ENCODE peak calls at places on chromosomes 7 and 10, in five cellular contexts. One of them, this sample, is unnamed.

GRCh38 chr7:55033241-55033846 is 14.5 kb downstream of the EGFR start:
- DNase-seq in suprapubic skin: no peak
- DNase-seq in SK-N-SH: no peak
- DNase-seq in transverse colon: no peak
- DNase-seq in upper lobe of left lung: no peak
- DNase-seq in this sample: no peak

GRCh38 chr7:3992841-3993240 is 689.3 kb upstream of the FOXK1 start:
- DNase-seq in upper lobe of left lung: no peak
- DNase-seq in suprapubic skin: no peak
- DNase-seq in transverse colon: no peak
- DNase-seq in SK-N-SH: no peak
- DNase-seq in this sample: no peak

GRCh38 chr7:29158748-29159147 is 12.4 kb upstream of the CPVL start:
- DNase-seq in transverse colon: no peak
- DNase-seq in suprapubic skin: no peak
- DNase-seq in SK-N-SH: peak; percentile 37
- DNase-seq in upper lobe of left lung: no peak
- DNase-seq in this sample: no peak

GRCh38 chr7:80881361-80881760 is 37.5 kb downstream of the SEMA3C start:
- DNase-seq in suprapubic skin: no peak
- DNase-seq in upper lobe of left lung: no peak
- DNase-seq in SK-N-SH: no peak
- DNase-seq in transverse colon: no peak
- DNase-seq in this sample: no peak

GRCh38 chr10:12681250-12681649 is 320.3 kb downstream of the CCDC3 start:
- DNase-seq in SK-N-SH: no peak
- DNase-seq in transverse colon: no peak
- DNase-seq in upper lobe of left lung: no peak
- DNase-seq in suprapubic skin: no peak
- DNase-seq in this sample: no peak

GRCh38 chr10:1434202-1434601 is 303.1 kb downstream of the ADARB2 start:
- DNase-seq in suprapubic skin: no peak
- DNase-seq in transverse colon: no peak
- DNase-seq in SK-N-SH: no peak
- DNase-seq in upper lobe of left lung: no peak
- DNase-seq in this sample: no peak

GRCh38 chr7:143314107-143314506 is 1.8 kb upstream of the CLCN1 start:
- DNase-seq in upper lobe of left lung: no peak
- DNase-seq in suprapubic skin: no peak
- DNase-seq in SK-N-SH: no peak
- DNase-seq in transverse colon: no peak
- DNase-seq in this sample: no peak

GRCh38 chr10:23344251-23344841 is at the start of gene C10orf67:
- DNase-seq in suprapubic skin: no peak
- DNase-seq in transverse colon: peak; percentile 31
- DNase-seq in upper lobe of left lung: peak; percentile 26
- DNase-seq in SK-N-SH: peak; percentile 79
- DNase-seq in this sample: no peak

DNA sequence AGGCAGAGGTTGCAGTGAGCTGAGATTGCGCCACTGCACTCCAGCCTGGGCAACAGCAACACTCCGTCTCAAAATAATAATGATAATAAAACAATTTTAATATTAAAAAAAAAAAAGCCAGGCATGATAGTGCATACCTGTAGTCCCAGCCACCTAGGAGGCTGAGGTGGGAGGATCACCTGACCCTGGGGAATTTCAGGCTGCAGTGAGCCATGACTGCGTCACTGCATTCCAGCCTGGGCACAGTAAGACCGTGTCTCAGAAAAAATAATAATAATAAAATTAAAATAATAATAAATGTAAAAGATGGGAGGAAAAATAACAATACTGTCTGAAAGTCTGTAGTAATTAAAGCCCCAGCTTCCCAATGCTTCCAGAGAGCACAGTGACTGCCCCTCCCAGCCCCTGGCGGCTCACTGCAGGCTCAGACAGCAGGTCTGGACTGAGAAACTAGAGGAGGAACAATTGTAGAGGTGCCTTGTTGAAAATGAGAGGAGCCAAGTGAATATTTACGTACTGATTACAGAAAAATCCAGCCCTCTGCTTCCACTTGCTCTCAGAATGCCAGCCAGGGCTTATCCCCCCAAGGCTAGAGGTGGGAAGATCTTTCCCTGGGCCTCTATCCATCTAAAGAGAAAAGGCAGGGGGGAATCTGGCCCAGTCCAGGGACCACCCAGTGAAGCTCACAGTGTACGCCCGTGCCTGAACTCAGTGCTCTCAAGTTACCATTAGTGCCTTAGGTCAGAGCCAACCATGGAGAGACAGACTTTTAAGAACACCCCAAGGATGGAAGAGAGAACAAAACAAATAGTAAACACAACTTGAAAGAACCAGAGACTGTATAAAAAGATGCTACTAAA is 112.8 kb downstream of the PARD3 start:
- DNase-seq in upper lobe of left lung: no peak
- DNase-seq in transverse colon: no peak
- DNase-seq in suprapubic skin: no peak
- DNase-seq in SK-N-SH: no peak
- DNase-seq in this sample: no peak
- H3K27ac ChIP-seq in upper lobe of left lung: peak overlapping the region; percentile 42
- H3K27ac ChIP-seq in transverse colon: no peak overlapping the region
- H3K27ac ChIP-seq in suprapubic skin: peak overlapping the region; percentile 47
- H3K27ac ChIP-seq in SK-N-SH: no peak overlapping the region
- H3K27ac ChIP-seq in this sample: peak overlapping the region; percentile 40

GRCh38 chr10:122234416-122234815 is 36.7 kb upstream of the BTBD16 start:
- DNase-seq in SK-N-SH: peak; percentile 72
- DNase-seq in suprapubic skin: no peak
- DNase-seq in upper lobe of left lung: no peak
- DNase-seq in transverse colon: no peak
- DNase-seq in this sample: no peak
- TF ChIP-seq POLR2AphosphoS5 in SK-N-SH: no peak
- TF ChIP-seq POLR2AphosphoS5 in suprapubic skin: no peak
- TF ChIP-seq POLR2AphosphoS5 in upper lobe of left lung: no peak
- TF ChIP-seq POLR2AphosphoS5 in transverse colon: no peak
- TF ChIP-seq POLR2AphosphoS5 in this sample: no peak

GRCh38 chr7:74025745-74026144 is 2.2 kb upstream of the ELN start:
- DNase-seq in suprapubic skin: no peak
- DNase-seq in upper lobe of left lung: no peak
- DNase-seq in SK-N-SH: no peak
- DNase-seq in transverse colon: no peak
- DNase-seq in this sample: no peak
- H3K27ac ChIP-seq in suprapubic skin: no peak overlapping the region
- H3K27ac ChIP-seq in upper lobe of left lung: no peak overlapping the region
- H3K27ac ChIP-seq in SK-N-SH: no peak overlapping the region
- H3K27ac ChIP-seq in transverse colon: no peak overlapping the region
- H3K27ac ChIP-seq in this sample: no peak overlapping the region

GRCh38 chr7:74502216-74502891 is 48.6 kb downstream of the GTF2IRD1 start:
- DNase-seq in SK-N-SH: no peak
- DNase-seq in suprapubic skin: no peak
- DNase-seq in upper lobe of left lung: no peak
- DNase-seq in transverse colon: peak; percentile 32
- DNase-seq in this sample: peak; percentile 83
- TF ChIP-seq POLR2AphosphoS5 in SK-N-SH: no peak
- TF ChIP-seq POLR2AphosphoS5 in suprapubic skin: no peak
- TF ChIP-seq POLR2AphosphoS5 in upper lobe of left lung: no peak
- TF ChIP-seq POLR2AphosphoS5 in transverse colon: no peak
- TF ChIP-seq POLR2AphosphoS5 in this sample: peak; percentile 62

GRCh38 chr7:2527505-2528464 is 8.2 kb downstream of the LFNG start:
- DNase-seq in transverse colon: peak; percentile 66
- DNase-seq in suprapubic skin: no peak
- DNase-seq in upper lobe of left lung: peak; percentile 63
- DNase-seq in SK-N-SH: no peak
- DNase-seq in this sample: peak; percentile 69

GRCh38 chr7:2524808-2525140 is 5.2 kb downstream of the LFNG start:
- DNase-seq in transverse colon: no peak
- DNase-seq in SK-N-SH: no peak
- DNase-seq in suprapubic skin: no peak
- DNase-seq in upper lobe of left lung: no peak
- DNase-seq in this sample: no peak

GRCh38 chr7:2525161-2525930 is 5.8 kb downstream of the LFNG start:
- DNase-seq in suprapubic skin: no peak
- DNase-seq in SK-N-SH: no peak
- DNase-seq in transverse colon: peak; percentile 41
- DNase-seq in upper lobe of left lung: peak; percentile 61
- DNase-seq in this sample: no peak

GRCh38 chr7:2526659-2527504 is 7.3 kb downstream of the LFNG start:
- DNase-seq in SK-N-SH: no peak
- DNase-seq in upper lobe of left lung: no peak
- DNase-seq in suprapubic skin: no peak
- DNase-seq in transverse colon: peak; percentile 56
- DNase-seq in this sample: no peak

GRCh38 chr7:2525931-2526630 is 6.5 kb downstream of the LFNG start:
- DNase-seq in SK-N-SH: no peak
- DNase-seq in suprapubic skin: no peak
- DNase-seq in transverse colon: no peak
- DNase-seq in upper lobe of left lung: no peak
- DNase-seq in this sample: no peak
- H3K27ac ChIP-seq in SK-N-SH: no peak overlapping the region
- H3K27ac ChIP-seq in suprapubic skin: peak overlapping the region; percentile 90
- H3K27ac ChIP-seq in transverse colon: peak overlapping the region; percentile 94
- H3K27ac ChIP-seq in upper lobe of left lung: no peak overlapping the region
- H3K27ac ChIP-seq in this sample: no peak overlapping the region

DNA sequence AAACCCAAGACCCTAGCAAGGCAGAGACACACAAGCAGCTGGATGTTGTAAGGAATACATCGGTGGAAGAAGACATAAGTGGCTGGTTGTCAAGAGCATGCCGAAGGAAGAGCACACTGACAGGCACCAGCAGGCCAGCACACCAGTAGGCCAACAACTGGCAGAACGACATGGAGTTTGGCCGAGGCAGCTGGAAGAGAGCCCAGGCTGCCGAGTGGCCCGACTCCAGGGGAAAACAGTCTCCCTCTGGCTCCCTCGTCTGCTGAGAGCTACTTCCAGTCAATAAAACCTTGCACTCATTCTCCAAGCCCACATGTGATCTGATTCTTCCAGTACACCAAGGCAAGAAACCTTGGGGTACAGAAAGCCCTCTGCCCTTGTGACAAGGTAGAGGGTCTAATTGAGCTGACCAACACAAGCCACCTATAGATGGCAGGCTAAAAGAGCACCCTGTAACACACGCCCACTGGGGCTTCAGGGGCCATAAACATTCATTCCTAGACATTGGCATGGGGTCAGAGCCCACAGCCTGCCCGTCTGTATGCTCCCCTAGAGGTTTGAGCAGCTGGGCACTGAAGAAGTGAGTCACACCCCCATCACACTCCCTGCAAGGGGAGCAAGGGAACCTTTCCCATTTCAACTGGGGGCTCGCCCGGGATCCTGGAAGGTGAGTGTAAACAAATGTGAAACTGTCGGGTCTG is 14.7 kb upstream of the TNS3 start:
- DNase-seq in suprapubic skin: no peak
- DNase-seq in transverse colon: no peak
- DNase-seq in upper lobe of left lung: no peak
- DNase-seq in SK-N-SH: no peak
- DNase-seq in this sample: no peak
- TF ChIP-seq POLR2AphosphoS5 in suprapubic skin: no peak
- TF ChIP-seq POLR2AphosphoS5 in transverse colon: no peak
- TF ChIP-seq POLR2AphosphoS5 in upper lobe of left lung: no peak
- TF ChIP-seq POLR2AphosphoS5 in SK-N-SH: no peak
- TF ChIP-seq POLR2AphosphoS5 in this sample: peak; percentile 14

GRCh38 chr7:95340491-95340890 is 16.2 kb upstream of the PON1 start:
- DNase-seq in SK-N-SH: no peak
- DNase-seq in transverse colon: no peak
- DNase-seq in suprapubic skin: no peak
- DNase-seq in upper lobe of left lung: no peak
- DNase-seq in this sample: no peak
- H3K27ac ChIP-seq in SK-N-SH: no peak overlapping the region
- H3K27ac ChIP-seq in transverse colon: no peak overlapping the region
- H3K27ac ChIP-seq in suprapubic skin: no peak overlapping the region
- H3K27ac ChIP-seq in upper lobe of left lung: no peak overlapping the region
- H3K27ac ChIP-seq in this sample: no peak overlapping the region

DNA sequence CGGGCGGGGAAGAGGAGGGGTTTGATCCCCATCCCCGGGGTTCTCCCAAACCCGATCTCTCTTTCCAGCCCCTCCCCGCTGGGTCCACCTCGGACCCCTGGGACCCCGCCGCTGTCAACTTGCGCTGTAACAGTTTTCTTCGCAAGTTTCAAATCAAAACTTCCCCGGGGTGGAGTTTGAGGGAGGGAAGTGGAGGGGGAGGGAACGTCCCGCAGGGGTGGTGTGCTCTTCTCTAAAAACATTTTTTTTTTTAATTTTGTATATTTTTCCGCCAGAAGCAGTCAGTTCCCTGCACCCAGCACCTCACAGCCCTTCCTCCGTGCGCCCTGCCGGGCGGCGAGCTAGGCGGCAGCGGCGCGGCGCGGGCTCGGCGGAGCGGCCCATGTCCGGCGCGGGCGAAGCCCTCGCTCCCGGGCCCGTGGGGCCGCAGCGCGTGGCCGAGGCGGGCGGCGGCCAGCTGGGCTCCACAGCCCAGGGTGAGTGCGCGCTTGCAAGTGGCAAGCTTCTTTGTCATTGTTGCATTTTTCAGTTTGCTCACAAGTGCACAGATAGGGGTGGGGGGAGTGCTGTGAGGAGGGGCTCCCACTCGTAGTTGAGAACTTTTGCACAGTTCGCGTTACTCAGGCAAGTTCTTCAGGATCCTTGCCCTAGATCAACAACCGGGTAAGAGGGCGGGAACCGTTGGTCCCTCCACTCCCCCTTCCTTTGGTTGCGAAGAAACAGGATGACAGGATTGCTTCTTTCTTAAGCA is 933 bp downstream of the MDFIC start:
- DNase-seq in suprapubic skin: no peak
- DNase-seq in SK-N-SH: peak; percentile 53
- DNase-seq in upper lobe of left lung: peak; percentile 67
- DNase-seq in transverse colon: peak; percentile 54
- DNase-seq in this sample: peak; percentile 29
- TF ChIP-seq POLR2AphosphoS5 in suprapubic skin: no peak
- TF ChIP-seq POLR2AphosphoS5 in SK-N-SH: no peak
- TF ChIP-seq POLR2AphosphoS5 in upper lobe of left lung: no peak
- TF ChIP-seq POLR2AphosphoS5 in transverse colon: peak; percentile 29
- TF ChIP-seq POLR2AphosphoS5 in this sample: no peak

DNA sequence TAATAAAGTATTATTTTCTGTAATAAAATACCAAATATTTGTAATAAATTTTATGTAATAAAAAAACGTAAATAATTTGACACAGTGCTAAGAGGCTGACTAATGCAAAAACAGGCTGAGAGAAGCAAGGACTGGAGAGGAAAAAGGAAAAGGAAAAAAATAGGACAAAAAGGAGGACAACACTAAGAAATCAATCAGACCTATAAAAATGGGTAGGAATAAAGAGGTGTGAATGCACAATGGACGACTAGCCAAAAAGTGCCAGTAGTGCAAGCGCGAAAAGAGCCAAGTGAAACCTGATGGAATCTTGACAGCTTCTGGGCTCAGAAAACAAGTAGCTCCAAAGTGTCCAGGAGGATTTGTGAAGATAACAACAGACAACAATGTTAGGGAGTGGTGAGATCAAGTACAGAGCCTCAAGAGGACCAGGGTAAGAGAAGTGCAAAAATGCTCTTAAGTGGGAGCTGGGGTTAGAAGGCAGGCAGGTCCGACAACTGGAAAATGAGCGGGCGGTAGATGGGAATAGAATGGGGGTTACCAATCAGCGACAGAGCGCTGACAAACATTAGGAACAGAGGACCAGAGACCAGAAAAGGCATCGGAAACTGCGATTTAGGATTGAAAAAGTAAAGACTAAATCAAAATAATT is 1.2 kb downstream of the BRAF start:
- DNase-seq in upper lobe of left lung: no peak
- DNase-seq in transverse colon: no peak
- DNase-seq in suprapubic skin: no peak
- DNase-seq in SK-N-SH: peak; percentile 42
- DNase-seq in this sample: peak; percentile 10
- H3K27ac ChIP-seq in upper lobe of left lung: peak overlapping the region; percentile 100
- H3K27ac ChIP-seq in transverse colon: peak overlapping the region; percentile 98
- H3K27ac ChIP-seq in suprapubic skin: peak overlapping the region; percentile 99
- H3K27ac ChIP-seq in SK-N-SH: peak overlapping the region; percentile 97
- H3K27ac ChIP-seq in this sample: peak overlapping the region; percentile 97

This sample was measured in prostate gland.